ENCODE peak calls at places on chromosomes 2 and 18, in ten cellular contexts. One of them, this sample, is unnamed.

GRCh38 chr18:8001711-8002110 is 434.6 kb downstream of the PTPRM start:
- DNase-seq in naive thymus-derived CD4-positive, alpha-beta T cell: no peak
- DNase-seq in right cardiac atrium: no peak
- DNase-seq in fibroblast of lung: no peak
- DNase-seq in upper lobe of right lung: no peak
- DNase-seq in mesendoderm: no peak
- DNase-seq in SJSA1: no peak
- DNase-seq in neural progenitor cell: no peak
- DNase-seq in left lung: no peak
- DNase-seq in neuronal stem cell: no peak
- DNase-seq in this sample: no peak

GRCh38 chr2:157329524-157329923 is 3.9 kb upstream of the ERMN start:
- DNase-seq in naive thymus-derived CD4-positive, alpha-beta T cell: no peak
- DNase-seq in right cardiac atrium: no peak
- DNase-seq in fibroblast of lung: no peak
- DNase-seq in upper lobe of right lung: no peak
- DNase-seq in mesendoderm: no peak
- DNase-seq in SJSA1: no peak
- DNase-seq in neural progenitor cell: no peak
- DNase-seq in left lung: peak; percentile 33
- DNase-seq in neuronal stem cell: no peak
- DNase-seq in this sample: no peak

GRCh38 chr18:33495278-33495677 is 54.8 kb upstream of the CCDC178 start:
- DNase-seq in naive thymus-derived CD4-positive, alpha-beta T cell: no peak
- DNase-seq in right cardiac atrium: no peak
- DNase-seq in fibroblast of lung: peak; percentile 81
- DNase-seq in upper lobe of right lung: no peak
- DNase-seq in mesendoderm: peak; percentile 79
- DNase-seq in SJSA1: no peak
- DNase-seq in neural progenitor cell: peak; percentile 70
- DNase-seq in left lung: no peak
- DNase-seq in neuronal stem cell: peak; percentile 14
- DNase-seq in this sample: no peak

GRCh38 chr2:132496566-132496965 is 80.0 kb downstream of the GPR39 start:
- DNase-seq in naive thymus-derived CD4-positive, alpha-beta T cell: no peak
- DNase-seq in right cardiac atrium: no peak
- DNase-seq in fibroblast of lung: no peak
- DNase-seq in upper lobe of right lung: no peak
- DNase-seq in mesendoderm: no peak
- DNase-seq in SJSA1: no peak
- DNase-seq in neural progenitor cell: no peak
- DNase-seq in left lung: no peak
- DNase-seq in neuronal stem cell: no peak
- DNase-seq in this sample: no peak

GRCh38 chr2:240567137-240567871 is 980 bp upstream of the RNPEPL1 start:
- DNase-seq in naive thymus-derived CD4-positive, alpha-beta T cell: peak; percentile 41
- DNase-seq in right cardiac atrium: peak; percentile 56
- DNase-seq in fibroblast of lung: no peak
- DNase-seq in upper lobe of right lung: peak; percentile 65
- DNase-seq in mesendoderm: no peak
- DNase-seq in SJSA1: peak; percentile 38
- DNase-seq in neural progenitor cell: no peak
- DNase-seq in left lung: no peak
- DNase-seq in neuronal stem cell: no peak
- DNase-seq in this sample: peak; percentile 68

GRCh38 chr2:127681288-127681771 is 6.0 kb upstream of the LIMS2 start:
- DNase-seq in naive thymus-derived CD4-positive, alpha-beta T cell: no peak
- DNase-seq in right cardiac atrium: peak; percentile 88
- DNase-seq in fibroblast of lung: no peak
- DNase-seq in upper lobe of right lung: no peak
- DNase-seq in mesendoderm: no peak
- DNase-seq in SJSA1: no peak
- DNase-seq in neural progenitor cell: no peak
- DNase-seq in left lung: peak; percentile 75
- DNase-seq in neuronal stem cell: no peak
- DNase-seq in this sample: no peak

GRCh38 chr2:106575955-106576354 is 88.8 kb downstream of the CD8B2 start:
- DNase-seq in naive thymus-derived CD4-positive, alpha-beta T cell: no peak
- DNase-seq in right cardiac atrium: peak; percentile 73
- DNase-seq in fibroblast of lung: peak; percentile 44
- DNase-seq in upper lobe of right lung: no peak
- DNase-seq in mesendoderm: peak; percentile 96
- DNase-seq in SJSA1: no peak
- DNase-seq in neural progenitor cell: peak; percentile 73
- DNase-seq in left lung: no peak
- DNase-seq in neuronal stem cell: peak; percentile 33
- DNase-seq in this sample: no peak

GRCh38 chr2:191625016-191625415 is 52.9 kb upstream of the NABP1 start:
- DNase-seq in naive thymus-derived CD4-positive, alpha-beta T cell: peak; percentile 44
- DNase-seq in right cardiac atrium: no peak
- DNase-seq in fibroblast of lung: peak; percentile 40
- DNase-seq in upper lobe of right lung: peak; percentile 62
- DNase-seq in mesendoderm: no peak
- DNase-seq in SJSA1: peak; percentile 81
- DNase-seq in neural progenitor cell: no peak
- DNase-seq in left lung: no peak
- DNase-seq in neuronal stem cell: no peak
- DNase-seq in this sample: no peak

GRCh38 chr2:217482343-217482742 is 520.5 kb downstream of the TNS1 start:
- DNase-seq in naive thymus-derived CD4-positive, alpha-beta T cell: no peak
- DNase-seq in right cardiac atrium: no peak
- DNase-seq in fibroblast of lung: no peak
- DNase-seq in upper lobe of right lung: no peak
- DNase-seq in mesendoderm: no peak
- DNase-seq in SJSA1: no peak
- DNase-seq in neural progenitor cell: no peak
- DNase-seq in left lung: no peak
- DNase-seq in neuronal stem cell: no peak
- DNase-seq in this sample: no peak

GRCh38 chr2:73642338-73643018 is at the start of gene NAT8:
- DNase-seq in naive thymus-derived CD4-positive, alpha-beta T cell: no peak
- DNase-seq in right cardiac atrium: no peak
- DNase-seq in fibroblast of lung: no peak
- DNase-seq in upper lobe of right lung: no peak
- DNase-seq in mesendoderm: no peak
- DNase-seq in SJSA1: no peak
- DNase-seq in neural progenitor cell: no peak
- DNase-seq in left lung: no peak
- DNase-seq in neuronal stem cell: no peak
- DNase-seq in this sample: no peak

GRCh38 chr18:35242426-35242825 is 1.6 kb downstream of the ZNF397 start:
- DNase-seq in naive thymus-derived CD4-positive, alpha-beta T cell: no peak
- DNase-seq in right cardiac atrium: no peak
- DNase-seq in fibroblast of lung: no peak
- DNase-seq in upper lobe of right lung: no peak
- DNase-seq in mesendoderm: no peak
- DNase-seq in SJSA1: no peak
- DNase-seq in neural progenitor cell: no peak
- DNase-seq in left lung: no peak
- DNase-seq in neuronal stem cell: no peak
- DNase-seq in this sample: no peak

DNA sequence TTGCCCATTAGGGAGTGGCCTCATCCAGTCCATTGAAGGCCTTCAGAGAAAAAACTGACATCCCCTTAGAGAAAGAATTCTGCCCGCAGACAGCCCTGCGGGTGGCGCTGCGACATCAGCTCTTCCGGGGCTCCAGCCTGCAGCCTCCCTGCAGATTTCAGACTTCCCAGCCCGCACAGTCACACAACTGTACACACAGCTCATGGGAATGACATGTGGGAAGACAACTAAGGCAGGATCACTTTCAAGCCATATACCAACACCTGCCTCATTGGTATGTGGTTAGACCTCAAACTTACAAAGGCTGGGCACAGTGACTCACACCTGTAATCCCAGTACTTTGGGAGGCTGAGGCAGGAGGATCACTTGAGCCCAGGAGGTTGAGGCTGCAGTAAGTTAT is 24.8 kb upstream of the TUBB6 start:
- DNase-seq in naive thymus-derived CD4-positive, alpha-beta T cell: no peak
- DNase-seq in right cardiac atrium: no peak
- DNase-seq in fibroblast of lung: peak; percentile 34
- DNase-seq in upper lobe of right lung: no peak
- DNase-seq in mesendoderm: peak; percentile 58
- DNase-seq in SJSA1: no peak
- DNase-seq in neural progenitor cell: peak; percentile 48
- DNase-seq in left lung: no peak
- DNase-seq in neuronal stem cell: no peak
- DNase-seq in this sample: no peak
- H3K27ac ChIP-seq in naive thymus-derived CD4-positive, alpha-beta T cell: no peak overlapping the region
- H3K27ac ChIP-seq in right cardiac atrium: no peak overlapping the region
- H3K27ac ChIP-seq in fibroblast of lung: no peak overlapping the region
- H3K27ac ChIP-seq in upper lobe of right lung: no peak overlapping the region
- H3K27ac ChIP-seq in mesendoderm: no peak overlapping the region
- H3K27ac ChIP-seq in SJSA1: peak overlapping the region; percentile 78
- H3K27ac ChIP-seq in neural progenitor cell: no peak overlapping the region
- H3K27ac ChIP-seq in left lung: no peak overlapping the region
- H3K27ac ChIP-seq in neuronal stem cell: no peak overlapping the region
- H3K27ac ChIP-seq in this sample: no peak overlapping the region

DNA sequence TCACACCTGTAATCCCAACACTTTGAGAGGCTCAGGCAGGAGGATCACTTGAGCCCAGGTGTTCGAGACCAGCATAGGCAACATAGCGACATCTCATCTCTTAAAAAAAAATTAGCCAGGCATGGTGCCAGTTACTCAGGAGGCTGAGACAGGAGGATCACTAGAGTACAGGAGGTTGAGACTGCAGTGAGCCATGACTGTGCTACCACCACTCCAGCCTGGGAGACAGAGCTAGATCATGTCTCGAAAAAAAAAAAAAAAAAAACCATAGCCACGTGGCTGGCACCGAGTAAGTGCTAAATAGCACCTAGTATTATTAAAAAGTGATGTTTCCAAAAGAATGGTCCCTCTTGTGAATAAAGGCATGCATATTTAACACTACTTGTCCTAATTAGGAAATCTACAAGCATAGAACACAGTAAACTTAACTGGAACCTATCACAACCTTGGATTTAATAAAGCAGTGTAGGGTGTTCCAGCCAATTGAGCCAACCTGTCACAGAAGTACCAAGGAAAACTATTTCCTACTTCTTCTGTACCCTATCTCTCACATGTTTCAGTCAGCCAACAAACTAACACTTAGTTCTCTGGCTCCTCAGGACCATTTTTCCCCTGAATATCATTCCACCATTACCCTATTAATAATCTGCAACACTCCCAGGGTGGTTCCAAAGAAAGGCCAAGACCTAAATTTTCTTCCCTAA is 8.8 kb downstream of the RAB1A start:
- DNase-seq in naive thymus-derived CD4-positive, alpha-beta T cell: no peak
- DNase-seq in right cardiac atrium: no peak
- DNase-seq in fibroblast of lung: no peak
- DNase-seq in upper lobe of right lung: no peak
- DNase-seq in mesendoderm: no peak
- DNase-seq in SJSA1: no peak
- DNase-seq in neural progenitor cell: no peak
- DNase-seq in left lung: no peak
- DNase-seq in neuronal stem cell: no peak
- DNase-seq in this sample: no peak
- H3K4me1 ChIP-seq in naive thymus-derived CD4-positive, alpha-beta T cell: peaks cover 25% of the 10 kb centered on the region
- H3K4me1 ChIP-seq in right cardiac atrium: peaks cover 11% of the 10 kb centered on the region
- H3K4me1 ChIP-seq in fibroblast of lung: no peaks in the 10 kb centered on the region
- H3K4me1 ChIP-seq in upper lobe of right lung: peaks cover 73% of the 10 kb centered on the region
- H3K4me1 ChIP-seq in mesendoderm: peaks cover 2% of the 10 kb centered on the region
- H3K4me1 ChIP-seq in SJSA1: peaks cover 3% of the 10 kb centered on the region
- H3K4me1 ChIP-seq in neural progenitor cell: no peaks in the 10 kb centered on the region
- H3K4me1 ChIP-seq in left lung: peaks cover 95% of the 10 kb centered on the region
- H3K4me1 ChIP-seq in neuronal stem cell: no peaks in the 10 kb centered on the region
- H3K4me1 ChIP-seq in this sample: no peaks in the 10 kb centered on the region

DNA sequence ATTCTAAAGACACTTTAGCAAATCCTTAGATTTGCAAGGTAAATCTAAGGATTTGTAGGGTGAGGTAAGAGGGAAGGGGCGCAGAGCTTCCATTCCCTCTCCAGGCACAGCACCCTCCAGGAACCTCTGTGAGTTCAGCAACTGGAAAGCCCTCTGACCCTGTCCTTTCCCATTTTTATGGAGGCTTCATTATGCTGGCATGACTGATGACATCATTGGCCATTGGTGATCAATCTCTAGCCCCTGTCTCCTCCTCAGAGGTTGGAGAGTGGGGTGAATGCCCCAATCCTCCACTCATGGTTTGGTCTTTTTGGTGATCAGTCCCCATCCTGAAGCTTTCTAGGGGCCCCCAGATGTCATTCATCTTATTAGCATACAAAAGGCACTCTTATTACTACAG is 187.8 kb downstream of the TSN start:
- DNase-seq in naive thymus-derived CD4-positive, alpha-beta T cell: no peak
- DNase-seq in right cardiac atrium: no peak
- DNase-seq in fibroblast of lung: no peak
- DNase-seq in upper lobe of right lung: no peak
- DNase-seq in mesendoderm: no peak
- DNase-seq in SJSA1: no peak
- DNase-seq in neural progenitor cell: no peak
- DNase-seq in left lung: no peak
- DNase-seq in neuronal stem cell: no peak
- DNase-seq in this sample: no peak
- H3K27ac ChIP-seq in naive thymus-derived CD4-positive, alpha-beta T cell: no peak overlapping the region
- H3K27ac ChIP-seq in right cardiac atrium: no peak overlapping the region
- H3K27ac ChIP-seq in fibroblast of lung: no peak overlapping the region
- H3K27ac ChIP-seq in upper lobe of right lung: no peak overlapping the region
- H3K27ac ChIP-seq in mesendoderm: no peak overlapping the region
- H3K27ac ChIP-seq in SJSA1: no peak overlapping the region
- H3K27ac ChIP-seq in neural progenitor cell: no peak overlapping the region
- H3K27ac ChIP-seq in left lung: no peak overlapping the region
- H3K27ac ChIP-seq in neuronal stem cell: no peak overlapping the region
- H3K27ac ChIP-seq in this sample: no peak overlapping the region

GRCh38 chr2:16729335-16729734 is 63.7 kb upstream of the CYRIA start:
- DNase-seq in naive thymus-derived CD4-positive, alpha-beta T cell: no peak
- DNase-seq in right cardiac atrium: no peak
- DNase-seq in fibroblast of lung: no peak
- DNase-seq in upper lobe of right lung: no peak
- DNase-seq in mesendoderm: no peak
- DNase-seq in SJSA1: no peak
- DNase-seq in neural progenitor cell: no peak
- DNase-seq in left lung: no peak
- DNase-seq in neuronal stem cell: no peak
- DNase-seq in this sample: no peak

GRCh38 chr2:16726577-16726976 is 60.9 kb upstream of the CYRIA start:
- DNase-seq in naive thymus-derived CD4-positive, alpha-beta T cell: no peak
- DNase-seq in right cardiac atrium: no peak
- DNase-seq in fibroblast of lung: no peak
- DNase-seq in upper lobe of right lung: no peak
- DNase-seq in mesendoderm: no peak
- DNase-seq in SJSA1: no peak
- DNase-seq in neural progenitor cell: no peak
- DNase-seq in left lung: no peak
- DNase-seq in neuronal stem cell: no peak
- DNase-seq in this sample: no peak

GRCh38 chr2:16727256-16727655 is 61.6 kb upstream of the CYRIA start:
- DNase-seq in naive thymus-derived CD4-positive, alpha-beta T cell: no peak
- DNase-seq in right cardiac atrium: no peak
- DNase-seq in fibroblast of lung: peak; percentile 29
- DNase-seq in upper lobe of right lung: no peak
- DNase-seq in mesendoderm: peak; percentile 29
- DNase-seq in SJSA1: no peak
- DNase-seq in neural progenitor cell: no peak
- DNase-seq in left lung: no peak
- DNase-seq in neuronal stem cell: no peak
- DNase-seq in this sample: no peak

GRCh38 chr2:16728742-16729141 is 63.1 kb upstream of the CYRIA start:
- DNase-seq in naive thymus-derived CD4-positive, alpha-beta T cell: no peak
- DNase-seq in right cardiac atrium: no peak
- DNase-seq in fibroblast of lung: no peak
- DNase-seq in upper lobe of right lung: no peak
- DNase-seq in mesendoderm: no peak
- DNase-seq in SJSA1: no peak
- DNase-seq in neural progenitor cell: no peak
- DNase-seq in left lung: no peak
- DNase-seq in neuronal stem cell: no peak
- DNase-seq in this sample: no peak

GRCh38 chr2:16729901-16730300 is 64.3 kb upstream of the CYRIA start:
- DNase-seq in naive thymus-derived CD4-positive, alpha-beta T cell: no peak
- DNase-seq in right cardiac atrium: peak; percentile 30
- DNase-seq in fibroblast of lung: no peak
- DNase-seq in upper lobe of right lung: no peak
- DNase-seq in mesendoderm: no peak
- DNase-seq in SJSA1: no peak
- DNase-seq in neural progenitor cell: no peak
- DNase-seq in left lung: no peak
- DNase-seq in neuronal stem cell: no peak
- DNase-seq in this sample: no peak
- H3K4me1 ChIP-seq in naive thymus-derived CD4-positive, alpha-beta T cell: no peaks in the 10 kb centered on the region
- H3K4me1 ChIP-seq in right cardiac atrium: no peaks in the 10 kb centered on the region
- H3K4me1 ChIP-seq in fibroblast of lung: no peaks in the 10 kb centered on the region
- H3K4me1 ChIP-seq in upper lobe of right lung: no peaks in the 10 kb centered on the region
- H3K4me1 ChIP-seq in mesendoderm: peaks cover 2% of the 10 kb centered on the region
- H3K4me1 ChIP-seq in SJSA1: no peaks in the 10 kb centered on the region
- H3K4me1 ChIP-seq in neural progenitor cell: peaks cover 4% of the 10 kb centered on the region
- H3K4me1 ChIP-seq in left lung: no peaks in the 10 kb centered on the region
- H3K4me1 ChIP-seq in neuronal stem cell: no peaks in the 10 kb centered on the region
- H3K4me1 ChIP-seq in this sample: no peaks in the 10 kb centered on the region

This sample was measured in Peyer's patch.